ENCODE peak calls at places on chromosomes 12 and 14, in six cellular contexts. X, F, J, P, T and G are unnamed samples.

GRCh38 chr14:90976076-90976475 is 84.4 kb downstream of the RPS6KA5 start:
- DNase-seq in J (no peak), X (no peak), P (no peak), F (no peak), T (no peak), G (no peak)

GRCh38 chr14:97456958-97457357 is 659.8 kb downstream of the VRK1 start:
- DNase-seq in P (no peak), X (peak; percentile 57), F (no peak), J (no peak), T (peak; percentile 83), G (no peak)

GRCh38 chr12:98618952-98619351 is 25.5 kb downstream of the SLC25A3 start:
- DNase-seq in P (no peak), X (no peak), T (no peak), J (no peak), F (no peak), G (no peak)

GRCh38 chr12:80895240-80895639 is 42.5 kb downstream of the LIN7A start:
- DNase-seq in P (no peak), T (no peak), X (no peak), F (no peak), J (no peak), G (no peak)

GRCh38 chr12:31828057-31828456 is 99.2 kb upstream of the AMN1 start:
- DNase-seq in F (no peak), J (no peak), P (no peak), X (no peak), T (no peak), G (no peak)

GRCh38 chr14:63893701-63894458 is 41.1 kb downstream of the SYNE2 start:
- DNase-seq in J (no peak), F (no peak), X (no peak), T (no peak), P (peak; percentile 38), G (no peak)

GRCh38 chr12:121656122-121656521 is 13.3 kb downstream of the MORN3 start:
- DNase-seq in X (no peak), T (no peak), J (no peak), P (no peak), F (no peak), G (no peak)

GRCh38 chr12:110531741-110532333 is 29.7 kb downstream of the RAD9B start:
- DNase-seq in F (no peak), X (no peak), J (no peak), P (no peak), T (peak; percentile 89), G (no peak)

GRCh38 chr14:26597136-26598080 is at the start of gene NOVA1:
- DNase-seq in T (no peak), X (peak; percentile 54), F (peak; percentile 54), J (peak; percentile 54), P (peak; percentile 30), G (no peak)

GRCh38 chr14:66359500-66359899 is 126.7 kb upstream of the CCDC196 start:
- DNase-seq in P (no peak), X (no peak), T (peak; percentile 74), F (peak; percentile 32), J (peak; percentile 31), G (no peak)

GRCh38 chr12:132724506-132725220 is 14.0 kb downstream of the PGAM5 start:
- DNase-seq in F (no peak), X (no peak), T (no peak), P (no peak), J (no peak), G (no peak)

GRCh38 chr12:52044284-52044983 is 6.8 kb upstream of the NR4A1 start:
- DNase-seq in F (no peak), J (no peak), X (peak; percentile 87), P (peak; percentile 95), T (no peak), G (no peak)

GRCh38 chr12:131853832-131854797 is 25.9 kb downstream of the MMP17 start:
- DNase-seq in P (no peak), F (no peak), X (no peak), T (no peak), J (no peak), G (no peak)

GRCh38 chr12:47686645-47687240 is 19.1 kb downstream of the RPAP3 start:
- DNase-seq in T (peak; percentile 35), X (no peak), J (no peak), P (no peak), F (peak; percentile 16), G (no peak)
- TF ChIP-seq CTCF in T (peak; percentile 40), X (peak; percentile 69), J (peak; percentile 46), P (peak; percentile 46), F (peak; percentile 77), G (peak; percentile 21)

DNA sequence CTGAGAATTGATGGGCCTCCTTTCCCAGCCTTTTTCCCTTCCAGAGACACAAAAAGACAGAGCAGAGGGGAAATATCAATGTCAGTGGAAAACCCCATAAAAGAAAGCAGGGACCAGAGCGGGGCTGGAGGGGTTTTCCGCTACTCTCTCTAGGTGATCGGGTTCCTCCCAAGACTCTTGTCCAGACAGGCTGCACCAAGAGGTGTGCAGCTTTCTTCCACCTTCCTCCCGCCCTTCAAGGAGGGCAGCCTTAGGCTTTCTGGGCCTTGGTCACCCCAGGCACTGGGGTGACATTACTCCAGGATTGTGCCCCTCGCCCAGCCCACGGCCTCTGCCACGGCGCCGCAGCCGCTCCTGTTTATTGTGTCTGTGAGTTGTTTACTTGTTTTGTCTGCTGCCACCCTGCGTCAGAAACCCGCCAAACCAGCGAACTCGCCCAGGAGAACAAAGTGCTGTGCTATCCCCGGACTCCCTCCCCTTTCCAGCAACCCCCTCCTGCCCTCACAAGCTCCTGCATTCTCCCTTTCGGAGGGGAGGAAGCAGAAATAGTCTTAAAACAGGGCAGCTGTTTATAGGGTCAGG is 6.7 kb upstream of the HOXC6 start:
- DNase-seq in J (peak; percentile 66), T (peak; percentile 38), P (peak; percentile 43), X (no peak), F (no peak), G (no peak)
- TF ChIP-seq CTCF in J (peak; percentile 12), T (peak; percentile 23), P (no peak), X (no peak), F (no peak), G (no peak)

GRCh38 chr14:95683793-95684192 is 2.4 kb upstream of the TCL1B start:
- DNase-seq in T (peak; percentile 65), P (no peak), F (no peak), J (no peak), X (no peak), G (no peak)
- TF ChIP-seq CTCF in T (peak; percentile 80), P (no peak), F (peak; percentile 52), J (no peak), X (peak; percentile 26), G (no peak)

DNA sequence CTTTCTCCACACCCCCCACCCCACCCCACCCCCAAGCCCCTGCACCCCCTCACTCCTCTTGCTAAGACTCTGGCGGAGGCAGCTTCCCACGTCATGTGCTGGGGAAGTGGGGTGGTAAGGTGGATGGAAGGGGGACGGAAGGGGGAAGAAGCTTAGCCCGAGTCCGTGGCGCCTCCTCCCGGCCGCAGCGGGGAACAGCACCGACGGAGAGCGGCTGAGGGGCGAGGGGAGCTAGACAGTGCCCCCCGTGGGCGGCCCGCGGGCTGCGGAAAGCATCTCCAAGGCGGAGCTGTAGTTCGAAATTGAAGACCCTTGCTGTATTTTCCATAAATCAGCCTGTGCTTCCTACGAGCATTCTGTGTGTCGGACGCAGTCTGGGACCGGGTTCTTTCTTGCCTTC is 608 bp upstream of the GRIN2B start:
- DNase-seq in X (peak; percentile 49), F (peak; percentile 81), T (peak; percentile 11), J (peak; percentile 76), P (no peak), G (no peak)
- TF ChIP-seq CTCF in X (peak; percentile 55), F (peak; percentile 82), T (peak; percentile 34), J (peak; percentile 62), P (no peak), G (no peak)

DNA sequence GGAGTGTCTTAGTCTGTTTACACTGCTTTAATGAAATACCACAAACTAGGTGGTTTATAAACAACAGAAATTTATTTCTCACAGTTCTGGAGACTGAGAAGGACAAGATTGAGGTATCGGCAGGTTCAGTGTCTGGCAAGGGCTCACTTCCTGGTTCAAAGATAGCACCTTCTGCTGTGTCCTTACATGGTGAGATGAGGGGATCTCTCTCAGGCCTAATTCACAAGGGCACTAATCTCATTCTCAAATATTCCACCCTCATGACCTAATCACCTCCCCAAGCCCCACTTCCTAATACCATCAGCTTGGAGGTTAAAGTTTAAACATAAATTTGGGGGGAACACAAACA is 35.0 kb upstream of the PLEK2 start:
- DNase-seq in P (no peak), X (no peak), T (no peak), J (no peak), F (no peak), G (no peak)
- TF ChIP-seq CTCF in P (no peak), X (no peak), T (no peak), J (no peak), F (no peak), G (no peak)

GRCh38 chr12:119024226-119024810 is 43.0 kb downstream of the SRRM4 start:
- DNase-seq in X (no peak), P (no peak), T (no peak), J (no peak), F (no peak), G (no peak)

GRCh38 chr12:119025786-119026185 is 44.4 kb downstream of the SRRM4 start:
- DNase-seq in X (no peak), F (no peak), J (no peak), T (no peak), P (no peak), G (no peak)

GRCh38 chr12:119016715-119017114 is 35.4 kb downstream of the SRRM4 start:
- DNase-seq in T (no peak), X (no peak), F (no peak), P (no peak), J (no peak), G (no peak)

DNA sequence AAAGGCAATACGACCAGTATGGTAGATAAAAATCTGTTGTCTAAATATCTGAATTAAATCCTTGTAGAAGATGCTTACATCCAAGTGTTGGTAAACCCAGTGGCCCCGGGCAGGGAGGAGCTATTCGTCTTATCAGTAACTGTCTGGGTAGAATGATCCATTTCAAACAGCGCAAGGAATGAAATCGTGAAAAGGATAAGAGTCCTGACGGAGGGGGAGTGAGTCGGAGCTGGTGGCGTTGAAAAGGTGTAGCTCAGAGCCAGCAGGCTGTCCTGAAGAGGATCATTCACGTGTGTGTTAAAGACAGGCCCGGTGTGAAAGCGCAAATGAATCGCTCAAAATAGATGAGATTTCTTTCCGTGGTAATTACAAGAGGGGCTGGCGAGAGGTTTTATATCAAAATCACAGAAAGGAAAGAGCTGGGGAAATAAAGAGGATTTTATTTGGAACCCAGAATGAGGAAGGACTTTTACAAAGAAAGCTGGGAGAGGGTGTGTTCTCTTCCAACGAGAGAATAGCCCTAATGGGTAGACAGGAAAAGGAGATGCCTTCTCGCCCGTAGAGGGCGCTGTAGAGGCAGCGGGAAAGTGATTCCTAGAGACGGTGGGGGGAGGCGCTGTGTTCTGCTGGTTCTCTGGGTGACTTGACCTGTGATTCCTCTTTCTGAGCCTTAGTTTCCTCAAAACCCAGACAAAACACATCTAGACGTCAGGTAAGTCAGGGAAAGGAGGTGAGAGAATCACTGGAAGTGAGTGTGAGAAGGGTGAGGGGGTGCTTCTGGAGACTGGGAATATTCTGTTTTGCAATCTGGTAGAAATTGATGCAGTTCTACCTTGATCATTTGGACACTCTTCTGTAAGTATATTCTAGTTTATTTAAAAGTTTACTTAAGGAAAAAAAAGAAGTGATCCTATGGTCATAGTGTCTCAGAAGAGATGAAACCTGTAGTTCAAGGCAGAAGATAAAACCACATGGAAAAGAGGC is 39.3 kb downstream of the SRRM4 start:
- DNase-seq in P (no peak), X (no peak), T (peak; percentile 14), F (peak; percentile 50), J (peak; percentile 75), G (no peak)
- TF ChIP-seq CTCF in P (no peak), X (peak; percentile 23), T (peak; percentile 55), F (peak; percentile 71), J (peak; percentile 64), G (no peak)